ENCODE peak calls at places on chromosomes 5 and 9, in six cellular contexts. O is fibroblast of lung; T is body of pancreas; Z is heart left ventricle; A is tibial artery; M is naive thymus-derived CD4-positive, alpha-beta T cell. Q is an unnamed sample. For H3K4me1, the result is how much of the 10 kb centered on the place peaks cover.

GRCh38 chr5:80516826-80517225 is 28.9 kb downstream of the FAM151B start:
- DNase-seq in O (peak), T (no peak), Z (no peak), A (no peak), M (no peak), Q (peak)

GRCh38 chr5:52658266-52658665 is 129.4 kb upstream of the ITGA1 start:
- DNase-seq in O (no peak), T (no peak), Z (no peak), A (no peak), M (no peak), Q (no peak)

GRCh38 chr9:133738039-133738805 is at the start of gene SARDH:
- DNase-seq in O (peak), T (peak), Z (peak), A (no peak), M (no peak), Q (peak)

GRCh38 chr9:137551656-137552534 is at the start of gene MRPL41:
- DNase-seq in O (peak), T (peak), Z (peak), A (peak), M (peak), Q (peak)

GRCh38 chr9:126500600-126501382 is 112.9 kb upstream of the LMX1B start:
- DNase-seq in O (peak), T (peak), Z (peak), A (peak), M (peak), Q (peak)

GRCh38 chr5:147613359-147613758 is 103.5 kb upstream of the DPYSL3 start:
- DNase-seq in O (peak), T (no peak), Z (no peak), A (no peak), M (no peak), Q (peak)

GRCh38 chr5:68381060-68381459 is 165.5 kb downstream of the PIK3R1 start:
- DNase-seq in O (no peak), T (no peak), Z (no peak), A (no peak), M (no peak), Q (no peak)

GRCh38 chr9:78023003-78023741 is 8.4 kb downstream of the GNAQ start:
- DNase-seq in O (peak), T (no peak), Z (no peak), A (peak), M (no peak), Q (peak)

GRCh38 chr5:60829490-60830266 is 14.4 kb downstream of the ELOVL7 start:
- DNase-seq in O (no peak), T (no peak), Z (no peak), A (no peak), M (no peak), Q (no peak)

GRCh38 chr9:113581865-113582697 is 118.6 kb downstream of the RGS3 start:
- DNase-seq in O (no peak), T (peak), Z (peak), A (peak), M (peak), Q (no peak)

GRCh38 chr9:118215544-118215943 is 511.3 kb downstream of the TLR4 start:
- DNase-seq in O (no peak), T (no peak), Z (no peak), A (no peak), M (no peak), Q (no peak)

GRCh38 chr5:34452170-34452828 is 203.8 kb upstream of the RAI14 start:
- DNase-seq in O (peak), T (no peak), Z (no peak), A (no peak), M (no peak), Q (peak)

GRCh38 chr9:36728651-36729520 is 156.2 kb downstream of the MELK start:
- DNase-seq in O (peak), T (peak), Z (no peak), A (no peak), M (no peak), Q (peak)

GRCh38 chr9:77163889-77164288 is 13.4 kb upstream of the VPS13A start:
- DNase-seq in O (peak), T (no peak), Z (no peak), A (no peak), M (no peak), Q (peak)

GRCh38 chr9:121353246-121353975 is 16.6 kb downstream of the STOM start:
- DNase-seq in O (no peak), T (no peak), Z (no peak), A (no peak), M (no peak), Q (no peak)

GRCh38 chr5:67520161-67520886 is 323.7 kb upstream of the CD180 start:
- DNase-seq in O (no peak), T (no peak), Z (no peak), A (no peak), M (no peak), Q (no peak)

GRCh38 chr5:1053391-1054017 is 44.9 kb downstream of the NKD2 start:
- DNase-seq in O (no peak), T (no peak), Z (peak), A (no peak), M (no peak), Q (no peak)

GRCh38 chr9:126095546-126096190 is 231.0 kb upstream of the MVB12B start:
- DNase-seq in O (no peak), T (no peak), Z (no peak), A (no peak), M (no peak), Q (no peak)

GRCh38 chr5:135120951-135121350 is 86.9 kb upstream of the PITX1 start:
- DNase-seq in O (no peak), T (no peak), Z (peak), A (no peak), M (no peak), Q (no peak)

GRCh38 chr5:96861044-96861443 is 15.3 kb upstream of the ERAP2 start:
- DNase-seq in O (no peak), T (no peak), Z (no peak), A (no peak), M (no peak), Q (no peak)

GRCh38 chr5:132657676-132658382 is at the start of gene IL13:
- DNase-seq in O (no peak), T (no peak), Z (no peak), A (no peak), M (no peak), Q (no peak)

GRCh38 chr9:123395276-123396006 is 39.4 kb downstream of the CRB2 start:
- DNase-seq in O (no peak), T (no peak), Z (no peak), A (no peak), M (no peak), Q (no peak)

GRCh38 chr9:131072107-131072870 is 24.0 kb upstream of the AIF1L start:
- DNase-seq in O (no peak), T (no peak), Z (no peak), A (no peak), M (no peak), Q (no peak)

GRCh38 chr5:115565233-115565632 is 20.7 kb upstream of the FEM1C start:
- DNase-seq in O (no peak), T (no peak), Z (no peak), A (no peak), M (no peak), Q (no peak)

GRCh38 chr9:136024696-136025316 is 63.6 kb upstream of the UBAC1 start:
- DNase-seq in O (no peak), T (peak), Z (no peak), A (peak), M (no peak), Q (no peak)

GRCh38 chr5:93236807-93237421 is 344.1 kb downstream of the NR2F1-AS1 start:
- DNase-seq in O (peak), T (no peak), Z (no peak), A (no peak), M (no peak), Q (no peak)

GRCh38 chr5:82105457-82105856 is 133.6 kb downstream of the ATG10 start:
- DNase-seq in O (peak), T (no peak), Z (no peak), A (no peak), M (no peak), Q (peak)

GRCh38 chr5:143536364-143536763 is 132.9 kb upstream of the NR3C1 start:
- DNase-seq in O (peak), T (no peak), Z (peak), A (peak), M (no peak), Q (peak)

GRCh38 chr5:119341452-119342349 is 14.1 kb upstream of the TNFAIP8 start:
- DNase-seq in O (no peak), T (no peak), Z (no peak), A (no peak), M (no peak), Q (no peak)

GRCh38 chr5:76715484-76715733 is 517 bp upstream of the F2R start:
- DNase-seq in O (no peak), T (no peak), Z (no peak), A (no peak), M (no peak), Q (no peak)

GRCh38 chr5:76715734-76716455 is at the start of gene F2R:
- DNase-seq in O (peak), T (peak), Z (peak), A (peak), M (no peak), Q (peak)

GRCh38 chr5:76716456-76717157 is 681 bp downstream of the F2R start:
- DNase-seq in O (peak), T (no peak), Z (peak), A (peak), M (no peak), Q (peak)

GRCh38 chr5:76717222-76718083 is 1.5 kb downstream of the F2R start:
- DNase-seq in O (no peak), T (no peak), Z (no peak), A (no peak), M (no peak), Q (no peak)

GRCh38 chr5:76714771-76715483 is 999 bp upstream of the F2R start:
- DNase-seq in O (peak), T (no peak), Z (peak), A (no peak), M (no peak), Q (no peak)
- H3K4me3 ChIP-seq in O (no peak), T (peak), Z (peak), A (peak), M (peak), Q (peak)

DNA sequence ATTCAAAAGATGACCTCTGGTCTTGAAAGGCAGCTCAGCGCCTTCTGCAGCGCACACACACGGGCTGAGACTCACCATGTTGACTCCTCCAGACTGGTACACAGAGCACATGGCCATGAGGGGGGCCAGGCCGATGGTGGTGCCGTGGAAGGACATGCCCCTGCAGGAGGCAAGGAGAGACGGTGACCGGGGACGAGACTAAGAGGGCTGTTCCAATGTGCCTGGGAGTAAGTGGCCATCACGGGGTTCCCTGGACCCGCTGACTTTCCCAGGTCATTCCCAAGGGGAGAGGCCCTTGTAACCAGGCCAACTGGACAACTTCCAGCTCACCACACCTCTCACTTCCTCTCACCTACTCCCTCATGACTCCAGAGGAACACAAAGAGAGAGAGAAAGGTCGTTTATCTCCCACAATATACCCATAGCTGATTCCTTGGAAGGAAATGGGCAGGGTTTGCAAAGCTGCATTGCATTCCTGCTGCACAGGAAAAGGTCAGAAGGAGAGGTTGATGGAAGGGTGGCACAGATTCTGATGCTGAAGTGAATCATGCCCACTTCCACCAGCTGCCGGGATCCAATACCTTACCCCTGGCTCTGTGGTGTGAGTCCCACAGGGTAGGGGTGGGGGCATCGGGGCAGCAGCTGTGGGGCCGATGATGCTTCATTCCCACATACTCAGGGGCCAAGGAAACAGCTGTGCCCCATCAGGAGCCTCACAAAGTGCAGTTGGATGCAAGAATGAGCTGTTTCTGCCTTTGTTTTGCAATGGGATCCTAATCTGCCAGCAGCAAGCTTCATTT is 47.2 kb downstream of the NIPAL4 start:
- DNase-seq in O (peak), T (no peak), Z (no peak), A (no peak), M (no peak), Q (peak)
- H3K4me1 ChIP-seq in O (under half), T (under half), Z (under half), A (under half), M (under half), Q (under half)

GRCh38 chr9:114619205-114619758 is 8.2 kb downstream of the TMEM268 start:
- DNase-seq in O (no peak), T (no peak), Z (no peak), A (no peak), M (peak), Q (no peak)
- H3K4me3 ChIP-seq in O (no peak), T (no peak), Z (no peak), A (no peak), M (peak), Q (no peak)

GRCh38 chr5:3542769-3543168 is 52.9 kb upstream of the IRX1 start:
- DNase-seq in O (no peak), T (no peak), Z (no peak), A (no peak), M (no peak), Q (no peak)
- H3K4me1 ChIP-seq in O (under half), T (under half), Z (under half), A (under half), M (under half), Q (under half)

GRCh38 chr5:139438707-139439012 is 665 bp downstream of the DNAJC18 start:
- DNase-seq in O (no peak), T (no peak), Z (no peak), A (no peak), M (no peak), Q (no peak)
- H3K4me3 ChIP-seq in O (peak), T (peak), Z (peak), A (peak), M (no peak), Q (peak)

GRCh38 chr9:87233916-87234455 is 263.7 kb upstream of the DAPK1 start:
- DNase-seq in O (no peak), T (no peak), Z (no peak), A (no peak), M (no peak), Q (no peak)
- H3K4me1 ChIP-seq in O (under half), T (under half), Z (under half), A (under half), M (under half), Q (under half)

DNA sequence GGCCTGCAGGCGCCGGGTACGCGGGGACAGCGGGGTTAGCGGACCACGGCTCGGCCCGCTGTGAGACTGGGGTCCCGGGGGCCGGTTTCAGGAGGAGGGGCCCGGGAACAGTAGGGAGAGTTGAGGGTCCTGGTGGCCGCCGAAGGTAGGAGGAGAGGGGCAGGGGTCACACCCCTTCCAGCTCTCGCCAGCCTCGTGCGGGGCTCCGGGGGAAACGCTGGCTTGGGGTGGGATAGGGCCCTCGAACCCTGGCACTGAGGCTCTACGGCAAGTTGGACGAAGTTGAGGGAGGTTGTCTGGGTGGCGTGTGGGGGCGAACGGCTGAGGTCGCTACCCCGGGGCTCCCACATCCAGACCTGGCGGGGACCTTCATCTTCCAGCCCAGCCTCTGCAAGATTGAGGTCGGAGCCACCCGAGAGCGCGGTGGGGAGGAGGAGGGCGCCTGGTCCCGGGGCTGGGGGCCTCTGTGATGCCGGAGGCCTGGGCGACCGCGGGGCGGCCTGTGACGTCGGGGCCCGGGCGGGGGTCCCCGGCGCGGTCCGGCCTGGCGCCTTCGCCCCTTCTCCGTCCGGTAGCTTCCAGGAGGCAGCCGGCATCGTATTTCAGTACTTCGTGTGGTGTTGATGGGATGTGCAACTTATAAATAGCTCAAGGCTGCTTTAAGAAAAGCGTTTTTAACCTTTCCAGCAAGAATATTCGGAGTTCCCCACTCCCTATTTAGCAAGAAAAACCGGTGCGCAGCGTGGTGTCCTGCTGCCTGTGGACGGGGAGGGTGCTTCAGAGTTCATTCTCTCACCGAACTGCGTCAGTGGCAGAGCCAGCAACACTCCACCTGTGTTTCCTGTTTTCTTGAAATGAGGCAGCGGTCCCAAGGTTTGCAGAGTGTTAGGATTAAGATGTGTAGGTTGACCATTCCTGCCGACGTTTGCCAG is 910 bp downstream of the HABP4 start:
- DNase-seq in O (peak), T (peak), Z (no peak), A (peak), M (peak), Q (peak)
- H3K4me3 ChIP-seq in O (peak), T (peak), Z (peak), A (peak), M (peak), Q (peak)

GRCh38 chr5:157821405-157821804 is 37.5 kb downstream of the CLINT1 start:
- DNase-seq in O (no peak), T (no peak), Z (no peak), A (no peak), M (no peak), Q (no peak)
- H3K4me1 ChIP-seq in O (under half), T (under half), Z (half or more), A (under half), M (under half), Q (under half)

GRCh38 chr9:91844170-91844569 is 105.9 kb downstream of the ROR2 start:
- DNase-seq in O (no peak), T (no peak), Z (no peak), A (peak), M (no peak), Q (peak)
- H3K4me3 ChIP-seq in O (no peak), T (no peak), Z (no peak), A (no peak), M (no peak), Q (peak)

GRCh38 chr5:33075731-33076130 is 364.6 kb downstream of the NPR3 start:
- DNase-seq in O (peak), T (no peak), Z (no peak), A (no peak), M (no peak), Q (peak)

GRCh38 chr5:33072700-33073099 is 361.6 kb downstream of the NPR3 start:
- DNase-seq in O (peak), T (no peak), Z (no peak), A (no peak), M (no peak), Q (no peak)

GRCh38 chr5:33074548-33074947 is 363.4 kb downstream of the NPR3 start:
- DNase-seq in O (peak), T (no peak), Z (no peak), A (no peak), M (no peak), Q (peak)

GRCh38 chr5:33073856-33074255 is 362.7 kb downstream of the NPR3 start:
- DNase-seq in O (no peak), T (no peak), Z (no peak), A (no peak), M (no peak), Q (no peak)

DNA sequence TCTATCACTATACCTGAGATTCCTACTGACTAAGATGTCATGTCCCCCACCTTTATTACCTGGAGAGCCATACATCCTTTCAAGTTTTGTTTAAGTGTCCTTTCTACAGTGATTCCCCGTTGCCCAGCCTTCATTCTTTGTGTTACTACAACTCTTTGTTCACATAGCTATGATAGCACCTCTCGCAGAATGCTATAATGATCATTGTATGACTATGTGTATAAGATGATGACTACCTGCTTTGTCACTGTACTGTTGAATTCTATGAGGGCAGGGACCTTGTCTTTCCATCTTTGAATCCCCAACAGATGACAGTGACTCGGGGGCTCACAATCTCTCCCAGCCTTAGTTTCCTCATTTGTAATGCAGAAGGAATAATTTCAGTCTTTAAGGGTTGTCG is 361.2 kb downstream of the NPR3 start:
- DNase-seq in O (no peak), T (no peak), Z (no peak), A (no peak), M (no peak), Q (no peak)
- H3K4me1 ChIP-seq in O (under half), T (under half), Z (under half), A (under half), M (under half), Q (under half)